ENCODE peak calls at places on chromosomes 13 and 19, in five cellular contexts. L is thoracic aorta, V is small intestine, R is M059J, G is mesendoderm. Q is an unnamed sample.

GRCh38 chr19:28577666-28578065 is 635.3 kb downstream of the UQCRFS1 start:
- DNase-seq in L (no peak), V (no peak), R (no peak), G (no peak), Q (no peak)

GRCh38 chr13:45331981-45332830 is 8.8 kb downstream of the TPT1 start:
- DNase-seq in G (no peak), L (no peak), V (peak; percentile 53), R (peak; percentile 84), Q (no peak)

GRCh38 chr19:49436381-49437017 is 4.8 kb downstream of the SLC17A7 start:
- DNase-seq in V (no peak), G (peak; percentile 89), R (no peak), L (no peak), Q (peak; percentile 51)

GRCh38 chr13:41520016-41520698 is 62.8 kb downstream of the RGCC start:
- DNase-seq in L (no peak), R (no peak), V (no peak), G (peak; percentile 23), Q (no peak)

GRCh38 chr13:40682449-40683240 is 16.2 kb upstream of the FOXO1 start:
- DNase-seq in R (no peak), L (no peak), V (peak; percentile 24), G (peak; percentile 32), Q (peak; percentile 64)

GRCh38 chr19:16308081-16308480 is 16.5 kb upstream of the KLF2 start:
- DNase-seq in G (no peak), R (no peak), L (no peak), V (no peak), Q (no peak)

GRCh38 chr19:40400521-40400920 is 10.5 kb upstream of the HIPK4 start:
- DNase-seq in R (no peak), V (no peak), L (no peak), G (no peak), Q (no peak)

GRCh38 chr19:31676271-31677004 is 327.2 kb upstream of the TSHZ3 start:
- DNase-seq in L (no peak), V (peak; percentile 2), G (peak; percentile 67), R (peak; percentile 9), Q (peak; percentile 13)

GRCh38 chr19:22784051-22784450 is at the start of gene ZNF99:
- DNase-seq in L (peak; percentile 5), G (no peak), V (no peak), R (no peak), Q (no peak)

GRCh38 chr19:39797083-39797482 is 18.4 kb downstream of the LEUTX start:
- DNase-seq in V (no peak), R (no peak), G (no peak), L (no peak), Q (no peak)

GRCh38 chr19:7799640-7800355 is 30.2 kb upstream of the EVI5L start:
- DNase-seq in G (peak; percentile 80), R (peak; percentile 68), V (peak; percentile 64), L (peak; percentile 14), Q (peak; percentile 85)

GRCh38 chr19:47541507-47541906 is 26.6 kb upstream of the NAPA start:
- DNase-seq in R (no peak), V (peak; percentile 16), G (no peak), L (no peak), Q (no peak)

GRCh38 chr13:70923863-70924752 is 815.9 kb upstream of the KLHL1 start:
- DNase-seq in L (no peak), V (no peak), G (no peak), R (no peak), Q (no peak)

GRCh38 chr13:106443625-106444024 is 91.8 kb downstream of the EFNB2 start:
- DNase-seq in G (no peak), V (no peak), L (no peak), R (no peak), Q (no peak)

GRCh38 chr13:110387451-110388140 is 80.5 kb downstream of the COL4A2 start:
- DNase-seq in V (no peak), L (peak; percentile 56), R (no peak), G (peak; percentile 70), Q (peak; percentile 47)